ENCODE peak calls at places on chromosomes 6 and 20, in four cellular contexts. One of them, this sample, is unnamed.

GRCh38 chr20:43914697-43915208 is at the start of gene TOX2:
- DNase-seq in HEK293T: peak
- DNase-seq in K562: peak
- DNase-seq in HepG2: no peak
- DNase-seq in this sample: peak

GRCh38 chr20:36313936-36314335 is 7.8 kb downstream of the DLGAP4 start:
- DNase-seq in HEK293T: no peak
- DNase-seq in K562: no peak
- DNase-seq in HepG2: no peak
- DNase-seq in this sample: peak

GRCh38 chr6:166580076-166581050 is 6.1 kb downstream of the RAMACL start:
- DNase-seq in HEK293T: no peak
- DNase-seq in K562: no peak
- DNase-seq in HepG2: no peak
- DNase-seq in this sample: no peak

GRCh38 chr6:47446974-47447373 is 30.6 kb upstream of the CD2AP start:
- DNase-seq in HEK293T: no peak
- DNase-seq in K562: peak
- DNase-seq in HepG2: no peak
- DNase-seq in this sample: no peak

GRCh38 chr6:116925088-116925794 is 48.2 kb downstream of the RFX6 start:
- DNase-seq in HEK293T: no peak
- DNase-seq in K562: no peak
- DNase-seq in HepG2: no peak
- DNase-seq in this sample: no peak

GRCh38 chr6:39411465-39411864 is 89.0 kb upstream of the KCNK16 start:
- DNase-seq in HEK293T: no peak
- DNase-seq in K562: no peak
- DNase-seq in HepG2: no peak
- DNase-seq in this sample: no peak

GRCh38 chr6:117761610-117762009 is 86.3 kb downstream of the NUS1 start:
- DNase-seq in HEK293T: no peak
- DNase-seq in K562: no peak
- DNase-seq in HepG2: no peak
- DNase-seq in this sample: no peak

GRCh38 chr6:48766349-48766748 is 655.4 kb upstream of the PTCHD4 start:
- DNase-seq in HEK293T: no peak
- DNase-seq in K562: no peak
- DNase-seq in HepG2: peak
- DNase-seq in this sample: no peak

GRCh38 chr6:25014806-25015560 is 79.2 kb upstream of the RIPOR2 start:
- DNase-seq in HEK293T: no peak
- DNase-seq in K562: peak
- DNase-seq in HepG2: no peak
- DNase-seq in this sample: no peak

GRCh38 chr20:61525781-61526431 is 273.8 kb downstream of the CDH4 start:
- DNase-seq in HEK293T: no peak
- DNase-seq in K562: peak
- DNase-seq in HepG2: no peak
- DNase-seq in this sample: no peak
- TF ChIP-seq ELF4 in HEK293T: no peak
- TF ChIP-seq ELF4 in K562: no peak
- TF ChIP-seq ELF4 in HepG2: no peak
- TF ChIP-seq ELF4 in this sample: no peak

GRCh38 chr6:82889117-82889516 is 176.5 kb downstream of the UBE3D start:
- DNase-seq in HEK293T: no peak
- DNase-seq in K562: no peak
- DNase-seq in HepG2: no peak
- DNase-seq in this sample: no peak

GRCh38 chr6:82890240-82890639 is 175.4 kb downstream of the UBE3D start:
- DNase-seq in HEK293T: no peak
- DNase-seq in K562: no peak
- DNase-seq in HepG2: no peak
- DNase-seq in this sample: no peak

GRCh38 chr6:82893889-82894652 is 171.6 kb downstream of the UBE3D start:
- DNase-seq in HEK293T: no peak
- DNase-seq in K562: peak
- DNase-seq in HepG2: no peak
- DNase-seq in this sample: no peak

GRCh38 chr6:82894653-82895259 is 170.9 kb downstream of the UBE3D start:
- DNase-seq in HEK293T: no peak
- DNase-seq in K562: peak
- DNase-seq in HepG2: no peak
- DNase-seq in this sample: no peak
- TF ChIP-seq ELF4 in HEK293T: no peak
- TF ChIP-seq ELF4 in K562: no peak
- TF ChIP-seq ELF4 in HepG2: no peak
- TF ChIP-seq ELF4 in this sample: no peak

GRCh38 chr6:28863607-28864320 is 60.0 kb downstream of the TRIM27 start:
- DNase-seq in HEK293T: peak
- DNase-seq in K562: peak
- DNase-seq in HepG2: peak
- DNase-seq in this sample: peak

GRCh38 chr6:28868873-28869272 is 54.9 kb downstream of the TRIM27 start:
- DNase-seq in HEK293T: no peak
- DNase-seq in K562: peak
- DNase-seq in HepG2: no peak
- DNase-seq in this sample: no peak

GRCh38 chr6:28864321-28864923 is 59.4 kb downstream of the TRIM27 start:
- DNase-seq in HEK293T: no peak
- DNase-seq in K562: peak
- DNase-seq in HepG2: no peak
- DNase-seq in this sample: no peak

GRCh38 chr6:28867078-28867414 is 56.7 kb downstream of the TRIM27 start:
- DNase-seq in HEK293T: no peak
- DNase-seq in K562: peak
- DNase-seq in HepG2: no peak
- DNase-seq in this sample: no peak

GRCh38 chr6:28866342-28867077 is 57.3 kb downstream of the TRIM27 start:
- DNase-seq in HEK293T: no peak
- DNase-seq in K562: peak
- DNase-seq in HepG2: peak
- DNase-seq in this sample: peak
- TF ChIP-seq ELF4 in HEK293T: no peak
- TF ChIP-seq ELF4 in K562: no peak
- TF ChIP-seq ELF4 in HepG2: peak
- TF ChIP-seq ELF4 in this sample: peak

DNA sequence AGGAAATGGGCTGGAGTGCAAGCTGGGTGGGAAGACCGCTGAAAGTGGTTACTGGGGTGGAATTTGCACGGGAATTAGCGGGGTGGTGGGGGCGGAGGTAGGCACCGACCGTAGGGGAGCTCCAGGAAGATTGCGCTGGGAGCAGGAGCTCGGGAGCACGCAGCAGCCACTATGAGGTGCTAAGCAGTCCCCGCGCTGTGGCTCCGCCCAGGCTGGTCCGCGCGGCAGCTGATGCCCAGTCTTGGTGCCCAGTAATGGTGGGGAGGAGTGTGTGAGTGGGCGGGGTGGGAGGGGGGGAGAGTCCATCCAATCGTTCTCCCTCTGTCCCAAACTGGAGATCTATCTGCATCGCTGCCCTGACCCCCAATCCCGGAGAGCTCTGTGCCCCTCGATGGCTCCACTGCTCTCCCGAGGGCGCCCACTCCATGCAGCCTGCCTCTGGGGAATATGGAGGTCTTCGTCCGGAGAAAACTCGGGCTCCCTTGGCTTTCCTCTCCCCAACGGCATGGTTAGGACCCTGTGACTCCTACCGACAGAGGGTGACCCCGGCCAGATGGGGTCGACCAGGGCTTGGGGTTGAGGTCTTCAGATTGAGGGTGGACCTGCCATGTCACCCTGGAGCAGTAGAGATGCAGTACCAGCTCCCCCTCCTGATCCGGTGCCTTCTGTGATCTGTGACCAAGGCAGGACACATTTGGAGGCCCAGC is 5.3 kb downstream of the TP53TG5 start:
- DNase-seq in HEK293T: no peak
- DNase-seq in K562: no peak
- DNase-seq in HepG2: no peak
- DNase-seq in this sample: peak
- TF ChIP-seq ELF4 in HEK293T: no peak
- TF ChIP-seq ELF4 in K562: no peak
- TF ChIP-seq ELF4 in HepG2: no peak
- TF ChIP-seq ELF4 in this sample: no peak

DNA sequence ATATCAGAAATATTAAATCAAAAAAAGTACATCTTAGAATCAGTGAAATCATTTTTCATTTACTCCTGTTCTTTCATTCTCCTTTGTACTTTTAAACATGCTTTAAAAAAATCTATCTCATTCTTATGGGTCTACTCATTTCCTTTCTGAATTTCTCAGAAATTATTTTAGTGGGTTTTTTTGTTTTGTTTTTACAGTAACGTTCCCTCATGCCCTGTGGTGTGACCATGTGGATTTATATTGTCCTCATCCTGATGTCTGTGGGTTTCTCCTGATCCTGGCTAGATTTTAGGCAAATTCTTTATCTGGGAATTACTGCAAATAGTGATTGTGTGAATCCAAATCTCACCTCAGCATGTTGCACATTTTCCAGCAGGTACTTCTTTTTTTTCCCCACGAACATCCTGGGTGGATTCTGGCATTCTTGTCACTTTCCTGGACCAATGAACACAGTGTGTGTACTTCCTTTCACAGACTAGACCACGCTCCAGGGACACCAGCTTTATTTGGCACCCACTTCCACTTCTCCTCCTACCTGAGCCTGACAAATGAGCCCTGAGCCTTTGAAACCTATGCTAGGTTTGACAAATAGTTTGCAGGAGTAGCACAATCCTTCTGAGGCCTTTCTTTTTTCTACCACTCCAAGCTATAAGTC is 113.9 kb upstream of the LAMP5 start:
- DNase-seq in HEK293T: no peak
- DNase-seq in K562: no peak
- DNase-seq in HepG2: no peak
- DNase-seq in this sample: no peak
- TF ChIP-seq ELF4 in HEK293T: no peak
- TF ChIP-seq ELF4 in K562: no peak
- TF ChIP-seq ELF4 in HepG2: no peak
- TF ChIP-seq ELF4 in this sample: no peak

GRCh38 chr6:35776364-35777215 is at the start of gene CLPSL2:
- DNase-seq in HEK293T: peak
- DNase-seq in K562: no peak
- DNase-seq in HepG2: no peak
- DNase-seq in this sample: peak
- TF ChIP-seq ELF4 in HEK293T: no peak
- TF ChIP-seq ELF4 in K562: no peak
- TF ChIP-seq ELF4 in HepG2: no peak
- TF ChIP-seq ELF4 in this sample: no peak

This sample was measured in WTC11.